ENCODE peak calls at places on chromosomes 13 and 19, in six cellular contexts. M is IMR-90, V is trophoblast cell, A is neuronal stem cell, D is mesendoderm, N is H1. Z is an unnamed sample.

GRCh38 chr13:98977568-98978270 is at the start of gene DOCK9:
- DNase-seq in V (peak), N (peak), M (peak), A (peak), D (peak), Z (peak)

GRCh38 chr13:74346960-74347359 is 212.8 kb upstream of the KLF12 start:
- DNase-seq in A (peak), N (no peak), D (peak), V (no peak), M (no peak), Z (no peak)

GRCh38 chr13:24232474-24232873 is 72.0 kb downstream of the SPATA13 start:
- DNase-seq in D (peak), N (no peak), A (no peak), V (no peak), M (no peak), Z (no peak)

GRCh38 chr19:31144069-31144468 is 205.2 kb downstream of the TSHZ3 start:
- DNase-seq in V (no peak), A (no peak), N (no peak), M (no peak), D (no peak), Z (no peak)

GRCh38 chr13:30569901-30570576 is 47.7 kb upstream of the USPL1 start:
- DNase-seq in A (no peak), V (peak), M (peak), D (peak), N (peak), Z (peak)

GRCh38 chr19:45587873-45588272 is 3.3 kb upstream of the OPA3 start:
- DNase-seq in A (no peak), D (no peak), N (no peak), V (no peak), M (no peak), Z (peak)

GRCh38 chr19:21584532-21584931 is 79.1 kb downstream of the ZNF429 start:
- DNase-seq in N (no peak), M (no peak), A (no peak), D (no peak), V (no peak), Z (no peak)

GRCh38 chr13:28820099-28821051 is at the start of gene MTUS2:
- DNase-seq in D (peak), A (peak), M (no peak), N (peak), V (no peak), Z (peak)

GRCh38 chr13:85693889-85694511 is 105.2 kb downstream of the SLITRK6 start:
- DNase-seq in D (peak), N (no peak), V (no peak), M (peak), A (no peak), Z (peak)

GRCh38 chr19:48456864-48457263 is 1.5 kb downstream of the KCNJ14 start:
- DNase-seq in V (no peak), M (no peak), A (no peak), N (no peak), D (no peak), Z (no peak)

GRCh38 chr13:98014766-98015165 is 61.3 kb downstream of the IPO5 start:
- DNase-seq in V (no peak), D (no peak), M (peak), A (no peak), N (no peak), Z (peak)

GRCh38 chr13:47168086-47168485 is 271.2 kb upstream of the HTR2A start:
- DNase-seq in M (peak), A (no peak), V (no peak), D (no peak), N (no peak), Z (peak)

GRCh38 chr13:100564444-100565223 is 24.0 kb downstream of the GGACT start:
- DNase-seq in V (no peak), M (no peak), N (no peak), D (no peak), A (no peak), Z (no peak)

GRCh38 chr13:46321494-46322225 is 65.4 kb downstream of the RUBCNL start:
- DNase-seq in N (peak), A (peak), M (peak), D (peak), V (peak), Z (peak)

GRCh38 chr19:584240-585001 is 5.3 kb upstream of the HCN2 start:
- DNase-seq in A (peak), N (peak), M (peak), V (peak), D (peak), Z (peak)

GRCh38 chr13:96811049-96811448 is 183.2 kb downstream of the OXGR1 start:
- DNase-seq in M (no peak), D (no peak), N (no peak), V (no peak), A (no peak), Z (no peak)

GRCh38 chr13:99087954-99088491 is 110.2 kb upstream of the DOCK9 start:
- DNase-seq in M (no peak), V (no peak), N (no peak), D (no peak), A (no peak), Z (no peak)

GRCh38 chr19:51686171-51686570 is 7.0 kb upstream of the SPACA6 start:
- DNase-seq in V (no peak), M (no peak), N (no peak), A (no peak), D (no peak), Z (peak)

GRCh38 chr13:73521291-73521626 is 462.5 kb downstream of the KLF5 start:
- DNase-seq in D (no peak), V (no peak), M (no peak), A (no peak), N (no peak), Z (no peak)

GRCh38 chr19:10915511-10916091 is 12.8 kb downstream of the YIPF2 start:
- DNase-seq in N (no peak), M (peak), V (peak), A (no peak), D (no peak), Z (peak)

GRCh38 chr13:84574851-84575250 is 692.6 kb upstream of the SLITRK1 start:
- DNase-seq in M (peak), V (no peak), A (no peak), D (no peak), N (no peak), Z (peak)

GRCh38 chr13:111429064-111429558 is 108.7 kb downstream of the TEX29 start:
- DNase-seq in N (peak), M (peak), D (peak), A (peak), V (peak), Z (peak)

GRCh38 chr19:54121259-54121658 is 5.7 kb downstream of the PRPF31 start:
- DNase-seq in V (no peak), A (no peak), D (no peak), N (no peak), M (no peak), Z (no peak)

GRCh38 chr13:52371736-52372247 is 34.2 kb downstream of the THSD1 start:
- DNase-seq in M (peak), A (peak), N (no peak), V (no peak), D (peak), Z (peak)

GRCh38 chr19:53865918-53866696 is 1.6 kb upstream of the MYADM start:
- DNase-seq in M (peak), V (peak), A (peak), N (peak), D (peak), Z (peak)

GRCh38 chr19:14544977-14545715 is 15.8 kb downstream of the TECR start:
- DNase-seq in M (no peak), A (no peak), D (no peak), N (no peak), V (no peak), Z (no peak)

GRCh38 chr13:24228852-24229458 is 68.4 kb downstream of the SPATA13 start:
- DNase-seq in A (peak), V (peak), M (peak), D (peak), N (no peak), Z (peak)

GRCh38 chr19:53183146-53183545 is 10.0 kb downstream of the ZNF665 start:
- DNase-seq in A (no peak), V (no peak), N (no peak), M (peak), D (peak), Z (no peak)

GRCh38 chr19:52823676-52824075 is 2.2 kb upstream of the ZNF28 start:
- DNase-seq in A (no peak), V (no peak), D (no peak), N (no peak), M (no peak), Z (no peak)

GRCh38 chr19:42280761-42281174 is 11.7 kb downstream of the CIC start:
- DNase-seq in A (no peak), D (peak), M (peak), N (no peak), V (no peak), Z (peak)

DNA sequence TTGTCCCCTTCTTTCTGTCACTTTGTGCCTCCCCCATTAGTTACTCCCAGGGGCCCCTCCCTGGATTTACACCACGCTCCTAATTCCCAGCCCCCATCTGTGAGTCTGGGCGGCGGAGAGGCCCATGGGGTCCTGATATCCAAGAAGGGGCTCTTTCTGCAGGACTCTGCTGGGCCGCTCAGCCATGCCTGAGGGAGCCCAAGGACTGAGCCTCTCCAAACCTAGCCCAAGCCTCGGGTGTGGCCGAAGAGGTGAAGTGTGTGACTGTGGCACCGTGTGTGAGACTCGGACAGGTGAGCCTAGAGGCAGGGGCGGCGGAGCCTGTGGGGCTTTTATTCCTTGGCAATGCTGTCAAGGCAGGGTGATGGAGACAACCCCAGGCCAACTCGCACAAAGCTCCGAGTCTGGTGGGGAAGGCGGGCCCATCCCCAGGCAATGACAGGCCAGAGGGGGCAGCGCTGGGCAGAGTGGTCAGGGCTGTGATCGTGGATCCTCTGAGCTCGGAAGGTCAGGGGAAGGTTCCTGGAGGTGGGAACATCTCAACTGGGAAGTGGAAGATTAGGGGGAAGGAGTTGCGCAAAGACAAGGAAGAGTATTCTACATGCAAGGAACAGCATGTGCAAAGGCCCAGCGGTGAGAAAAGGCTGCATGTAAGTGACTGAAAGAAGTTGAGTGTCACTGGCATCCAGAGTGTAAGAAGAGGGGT is 1.6 kb downstream of the PLEKHG2 start:
- DNase-seq in A (no peak), N (peak), D (peak), V (no peak), M (peak), Z (peak)
- H2BK120ac ChIP-seq in A (no peak), N (no peak), D (no peak), V (peak), M (peak), Z (peak)

DNA sequence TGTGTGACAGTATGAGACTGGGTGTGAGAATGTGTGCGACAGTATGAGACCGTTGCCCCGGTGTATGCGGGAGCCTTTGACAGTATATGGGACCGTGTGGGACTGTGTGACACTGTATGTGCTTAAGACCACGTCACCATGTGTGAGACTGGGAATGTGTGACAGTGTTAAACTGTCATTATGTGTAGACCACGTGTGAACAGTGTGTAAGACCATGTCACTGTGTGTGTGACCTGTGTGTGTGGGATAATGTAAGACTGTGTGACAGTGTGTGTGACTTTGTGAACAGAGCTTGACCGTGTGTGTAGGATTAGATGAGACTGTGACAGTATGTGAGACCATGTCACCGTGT is 549 bp downstream of the ZNF583 start:
- DNase-seq in A (no peak), D (no peak), N (no peak), M (no peak), V (no peak), Z (no peak)
- H3K4me3 ChIP-seq in A (peak), D (peak), N (peak), M (peak), V (peak), Z (peak)

GRCh38 chr13:27446986-27447583 is 3.3 kb downstream of the MTIF3 start:
- DNase-seq in V (no peak), M (no peak), A (no peak), D (no peak), N (no peak), Z (no peak)

GRCh38 chr13:27449936-27450828 is at the start of gene MTIF3:
- DNase-seq in A (peak), V (peak), N (peak), D (peak), M (peak), Z (peak)

GRCh38 chr13:27449081-27449603 is 1.2 kb downstream of the MTIF3 start:
- DNase-seq in M (no peak), V (no peak), A (no peak), D (no peak), N (no peak), Z (no peak)

GRCh38 chr13:27448308-27448707 is 2.1 kb downstream of the MTIF3 start:
- DNase-seq in A (no peak), N (no peak), M (no peak), D (no peak), V (no peak), Z (no peak)

DNA sequence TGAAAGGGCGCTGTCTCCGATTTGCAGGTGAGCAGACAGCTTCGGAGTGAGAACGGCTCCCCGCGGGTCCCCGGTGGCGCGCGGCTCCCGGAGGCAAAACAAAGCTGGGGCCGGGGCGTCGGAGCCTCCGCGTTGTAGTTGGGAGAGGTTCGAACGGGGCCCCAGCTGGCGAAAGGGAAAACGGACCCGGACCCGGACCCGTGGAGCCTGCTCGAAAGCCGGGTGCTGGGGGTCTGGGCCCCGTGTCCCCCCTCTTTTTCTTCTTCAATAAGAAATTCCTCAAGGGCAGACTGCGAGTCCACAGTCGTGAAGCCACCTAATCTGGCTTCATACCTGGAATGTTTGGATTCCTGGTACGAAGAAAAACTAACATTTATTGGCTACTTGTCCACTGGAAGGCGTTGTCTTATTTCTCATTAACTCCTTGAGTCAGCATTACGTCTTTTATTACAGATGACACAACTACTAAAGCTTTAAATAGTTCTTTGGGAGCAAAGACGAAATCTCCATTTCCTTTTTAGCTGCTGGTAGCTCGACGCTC is 627 bp upstream of the MTIF3 start:
- DNase-seq in N (peak), V (peak), M (peak), A (peak), D (peak), Z (peak)
- H2BK120ac ChIP-seq in N (no peak), V (peak), M (no peak), A (no peak), D (no peak), Z (no peak)

GRCh38 chr19:47430041-47430802 is 10.9 kb upstream of the MEIS3 start:
- DNase-seq in D (peak), M (peak), V (no peak), N (peak), A (no peak), Z (peak)
- H3K4me3 ChIP-seq in D (no peak), M (no peak), V (peak), N (peak), A (peak), Z (peak)

GRCh38 chr19:18377026-18377425 is 8.9 kb upstream of the GDF15 start:
- DNase-seq in M (no peak), A (no peak), N (no peak), D (no peak), V (no peak), Z (no peak)

GRCh38 chr19:18368504-18369222 is 17.3 kb upstream of the GDF15 start:
- DNase-seq in N (no peak), M (no peak), V (peak), A (no peak), D (no peak), Z (no peak)

GRCh38 chr19:18373892-18374629 is 11.9 kb upstream of the GDF15 start:
- DNase-seq in M (peak), A (no peak), D (peak), N (peak), V (peak), Z (peak)

DNA sequence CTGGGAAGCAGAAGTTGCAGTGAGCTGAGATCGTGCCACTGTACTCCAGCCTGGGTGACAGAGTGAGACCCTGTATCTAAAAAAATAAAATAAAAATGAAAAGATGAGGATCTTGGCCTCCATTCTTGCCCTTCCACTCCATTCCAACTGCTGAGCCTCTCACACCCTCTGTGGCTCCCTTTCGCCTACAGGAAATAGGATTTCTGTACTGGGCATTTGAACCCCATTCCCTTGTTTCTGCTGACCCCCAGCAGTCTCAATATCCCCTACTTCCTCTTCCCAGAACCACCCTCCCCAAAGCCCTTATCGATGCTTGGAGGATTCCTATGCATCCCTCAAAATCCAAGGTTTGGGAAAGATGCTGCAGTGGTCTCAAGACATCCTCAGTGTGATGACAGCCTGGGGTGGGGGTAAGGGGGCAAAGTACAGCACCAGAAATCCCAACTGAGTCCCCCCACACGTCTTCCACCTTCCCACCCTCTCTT is 12.5 kb upstream of the GDF15 start:
- DNase-seq in V (no peak), N (no peak), A (no peak), M (no peak), D (no peak), Z (no peak)
- H2BK120ac ChIP-seq in V (peak), N (peak), A (no peak), M (peak), D (peak), Z (peak)

DNA sequence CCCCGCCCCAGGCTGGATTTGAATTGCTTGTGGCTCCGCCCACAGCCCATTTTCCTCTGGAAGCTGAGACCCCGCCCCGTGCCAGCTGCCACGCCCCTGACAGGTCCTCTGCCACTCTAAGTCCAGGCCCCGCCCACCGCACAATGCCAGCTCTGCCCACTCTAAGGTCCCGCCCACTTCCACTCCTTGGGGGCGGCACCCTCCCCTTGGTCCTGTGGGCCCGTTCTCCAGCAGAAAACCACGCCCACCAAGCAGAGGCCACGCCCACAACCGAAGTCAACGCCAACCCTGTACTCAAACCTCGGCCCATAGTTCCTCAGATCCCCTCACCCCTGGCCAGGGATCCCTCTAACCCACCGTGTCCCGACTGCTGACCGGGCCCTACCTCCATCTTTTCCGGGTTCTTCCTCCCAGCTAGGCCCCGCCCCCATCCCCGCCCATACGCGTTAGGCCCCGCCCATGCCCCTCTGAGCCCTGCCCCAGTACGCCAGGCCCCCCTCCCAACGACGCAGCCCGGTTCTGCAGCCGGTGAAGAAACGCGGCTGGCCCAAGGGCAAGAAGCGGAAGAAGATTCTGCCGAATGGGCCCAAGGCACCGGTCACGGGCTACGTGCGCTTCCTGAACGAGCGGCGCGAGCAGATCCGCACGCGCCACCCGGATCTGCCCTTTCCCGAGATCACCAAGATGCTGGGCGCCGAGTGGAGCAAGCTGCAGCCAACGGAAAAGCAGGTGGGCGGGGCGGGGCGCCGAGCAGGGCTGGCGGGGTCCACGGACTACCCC is 1.3 kb downstream of the HMG20B start:
- DNase-seq in V (peak), D (peak), M (peak), A (peak), N (peak), Z (peak)
- H3K4me3 ChIP-seq in V (peak), D (no peak), M (peak), A (peak), N (peak), Z (peak)

Z was measured in mesenchymal stem cell.